ENCODE peak calls at places on chromosomes 12 and 14, in ten cellular contexts. N is Peyer's patch, T is testis, B is sigmoid colon, U is transverse colon, J is tibial nerve, H is IMR-90, C is A549, D is vagina, A is endothelial cell of umbilical vein. V is an unnamed sample.

GRCh38 chr12:131793623-131794022 is 34.6 kb upstream of the MMP17 start:
- DNase-seq in T (no peak), B (no peak), A (no peak), J (no peak), D (no peak), C (no peak), H (peak; percentile 17), N (no peak), U (no peak), V (no peak)

GRCh38 chr12:89504560-89505346 is 19.8 kb downstream of the GALNT4 start:
- DNase-seq in H (peak; percentile 75), C (no peak), T (no peak), J (no peak), U (no peak), B (no peak), A (no peak), D (no peak), N (no peak), V (no peak)

GRCh38 chr12:2801044-2801783 is 6.4 kb downstream of the FKBP4 start:
- DNase-seq in H (no peak), N (no peak), U (no peak), D (no peak), B (no peak), J (no peak), C (no peak), T (no peak), A (no peak), V (peak; percentile 59)

GRCh38 chr12:116615141-116615861 is 56.1 kb downstream of the MAP1LC3B2 start:
- DNase-seq in H (no peak), T (no peak), D (no peak), N (no peak), A (no peak), U (no peak), J (no peak), B (no peak), C (no peak), V (no peak)

GRCh38 chr12:9651265-9651729 is 18.2 kb upstream of the CLEC2D start:
- DNase-seq in C (no peak), J (no peak), H (peak; percentile 67), U (no peak), D (no peak), B (no peak), T (no peak), N (peak; percentile 45), A (no peak), V (peak; percentile 72)

GRCh38 chr14:101185946-101186345 is 282.4 kb upstream of the RTL1 start:
- DNase-seq in H (no peak), C (no peak), A (no peak), T (no peak), D (peak; percentile 65), N (no peak), U (no peak), B (no peak), J (no peak), V (peak; percentile 20)

GRCh38 chr12:107164392-107164791 is 71.0 kb upstream of the CRY1 start:
- DNase-seq in N (no peak), T (no peak), H (no peak), C (no peak), J (no peak), B (no peak), U (no peak), A (no peak), D (no peak), V (no peak)

GRCh38 chr12:79115743-79116142 is 251.2 kb downstream of the SYT1 start:
- DNase-seq in D (no peak), J (no peak), H (no peak), A (no peak), U (no peak), T (no peak), B (no peak), C (no peak), N (no peak), V (no peak)

GRCh38 chr14:91142214-91142668 is 28.4 kb downstream of the DGLUCY start:
- DNase-seq in U (no peak), N (peak; percentile 34), J (no peak), A (no peak), D (no peak), B (no peak), C (no peak), H (no peak), T (no peak), V (peak; percentile 72)

GRCh38 chr12:19830461-19830860 is 391.2 kb downstream of the AEBP2 start:
- DNase-seq in H (no peak), A (no peak), T (no peak), J (no peak), C (no peak), B (no peak), D (no peak), N (no peak), U (no peak), V (no peak)

GRCh38 chr12:51419473-51420228 is 5.0 kb upstream of the SLC4A8 start:
- DNase-seq in D (no peak), N (no peak), C (peak; percentile 21), U (no peak), H (no peak), J (no peak), T (no peak), A (no peak), B (no peak), V (no peak)

GRCh38 chr12:46941981-46942380 is 116.2 kb upstream of the SLC38A4 start:
- DNase-seq in N (no peak), C (no peak), D (no peak), H (no peak), U (no peak), B (no peak), A (no peak), T (no peak), J (no peak), V (no peak)

GRCh38 chr12:130916251-130916911 is 37.3 kb upstream of the ADGRD1 start:
- DNase-seq in H (peak; percentile 28), D (no peak), N (no peak), C (peak; percentile 74), J (no peak), U (peak; percentile 30), B (peak; percentile 85), A (peak; percentile 6), T (peak; percentile 70), V (peak; percentile 78)

GRCh38 chr14:35897616-35898111 is 71.5 kb downstream of the BRMS1L start:
- DNase-seq in U (peak; percentile 35), J (no peak), D (no peak), C (no peak), B (no peak), A (no peak), H (no peak), N (no peak), T (no peak), V (no peak)

GRCh38 chr12:20492251-20492728 is 124.0 kb downstream of the PDE3A start:
- DNase-seq in B (no peak), T (no peak), N (no peak), H (peak; percentile 65), U (no peak), J (no peak), C (peak; percentile 89), D (no peak), A (peak; percentile 75), V (no peak)

GRCh38 chr14:82641050-82641540 is 1107.4 kb upstream of the SEL1L start:
- DNase-seq in H (no peak), A (no peak), T (no peak), J (no peak), D (no peak), C (no peak), B (no peak), U (no peak), N (no peak), V (no peak)
- TF ChIP-seq POLR2A in H (no peak), A (no peak), T (no peak), J (no peak), D (no peak), C (no peak), B (no peak), U (no peak), N (no peak), V (no peak)

GRCh38 chr12:25063873-25064598 is 115.1 kb upstream of the BCAT1 start:
- DNase-seq in U (no peak), J (no peak), H (no peak), D (no peak), T (no peak), C (no peak), B (no peak), N (no peak), A (no peak), V (no peak)
- H3K4me1 ChIP-seq in U (no peaks in the 10 kb centered on the region), J (no peaks in the 10 kb centered on the region), H (no peaks in the 10 kb centered on the region), D (no peaks in the 10 kb centered on the region), T (no peaks in the 10 kb centered on the region), C (no peaks in the 10 kb centered on the region), B (no peaks in the 10 kb centered on the region), N (no peaks in the 10 kb centered on the region), A (no peaks in the 10 kb centered on the region), V (no peaks in the 10 kb centered on the region)

GRCh38 chr14:75339059-75339458 is 60.4 kb downstream of the FOS start:
- DNase-seq in N (no peak), J (no peak), D (no peak), A (no peak), T (no peak), B (no peak), C (no peak), H (peak; percentile 13), U (no peak), V (no peak)

GRCh38 chr14:75341639-75342038 is 63.0 kb downstream of the FOS start:
- DNase-seq in U (no peak), J (no peak), T (no peak), A (no peak), B (no peak), H (no peak), D (no peak), N (no peak), C (no peak), V (no peak)

GRCh38 chr14:75343914-75344313 is 65.3 kb downstream of the FOS start:
- DNase-seq in H (no peak), J (no peak), D (no peak), T (no peak), B (no peak), A (no peak), N (no peak), C (no peak), U (no peak), V (no peak)

GRCh38 chr14:75342762-75343599 is 64.4 kb downstream of the FOS start:
- DNase-seq in T (no peak), H (no peak), D (no peak), A (no peak), C (no peak), U (no peak), N (no peak), J (no peak), B (no peak), V (no peak)

GRCh38 chr14:75340921-75341320 is 62.3 kb downstream of the FOS start:
- DNase-seq in N (peak; percentile 56), B (peak; percentile 92), A (peak; percentile 8), U (peak; percentile 76), C (no peak), D (peak; percentile 93), J (peak; percentile 93), T (peak; percentile 87), H (no peak), V (peak; percentile 87)
- TF ChIP-seq POLR2A in N (peak; percentile 34), B (peak; percentile 23), A (no peak), U (peak; percentile 39), C (no peak), D (no peak), J (no peak), T (no peak), H (no peak), V (peak; percentile 12)

DNA sequence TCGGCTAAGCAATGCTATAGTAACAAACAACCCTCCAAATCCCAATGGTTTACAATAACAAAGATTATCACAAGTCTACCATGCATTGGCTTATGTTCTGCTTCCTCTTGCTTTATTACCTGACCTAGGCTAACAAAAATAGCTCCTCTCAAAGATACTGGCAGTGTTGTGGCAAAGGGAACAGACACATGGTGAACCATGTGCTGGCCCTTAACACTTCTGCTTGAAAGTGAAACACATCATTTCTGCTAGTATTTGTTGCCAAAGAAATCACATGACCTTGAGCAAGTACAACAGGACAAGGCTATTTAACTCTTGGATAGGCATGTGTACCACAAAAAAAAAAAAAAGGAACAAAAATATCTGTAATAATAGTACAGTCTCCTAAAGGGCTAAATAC is 139.7 kb downstream of the RMST start:
- DNase-seq in H (no peak), T (no peak), C (no peak), U (no peak), D (no peak), J (no peak), A (no peak), N (no peak), B (no peak), V (no peak)
- H3K4me1 ChIP-seq in H (no peaks in the 10 kb centered on the region), T (no peaks in the 10 kb centered on the region), C (no peaks in the 10 kb centered on the region), U (no peaks in the 10 kb centered on the region), D (no peaks in the 10 kb centered on the region), J (no peaks in the 10 kb centered on the region), A (no peaks in the 10 kb centered on the region), N (no peaks in the 10 kb centered on the region), B (no peaks in the 10 kb centered on the region), V (no peaks in the 10 kb centered on the region)